ENCODE peak calls at places on chromosomes 5 and 9, in six cellular contexts. One of them, this sample, is unnamed.

GRCh38 chr9:133284362-133284761 is 9.4 kb upstream of the ABO start:
- DNase-seq in Peyer's patch: no peak
- DNase-seq in fibroblast of the conjunctiva: no peak
- DNase-seq in WTC11: no peak
- DNase-seq in GM10248: no peak
- DNase-seq in T-cell: no peak
- DNase-seq in this sample: no peak

GRCh38 chr5:98705841-98706240 is 67.6 kb upstream of the RGMB start:
- DNase-seq in T-cell: no peak
- DNase-seq in Peyer's patch: no peak
- DNase-seq in WTC11: no peak
- DNase-seq in fibroblast of the conjunctiva: no peak
- DNase-seq in GM10248: no peak
- DNase-seq in this sample: no peak

GRCh38 chr5:10789021-10789420 is 28.0 kb upstream of the DAP start:
- DNase-seq in GM10248: no peak
- DNase-seq in fibroblast of the conjunctiva: peak
- DNase-seq in WTC11: no peak
- DNase-seq in Peyer's patch: no peak
- DNase-seq in T-cell: no peak
- DNase-seq in this sample: no peak

GRCh38 chr9:127084071-127085039 is 38.1 kb downstream of the ANGPTL2 start:
- DNase-seq in fibroblast of the conjunctiva: no peak
- DNase-seq in T-cell: no peak
- DNase-seq in WTC11: no peak
- DNase-seq in Peyer's patch: no peak
- DNase-seq in GM10248: no peak
- DNase-seq in this sample: no peak

GRCh38 chr5:117788596-117788995 is 1199.8 kb downstream of the DTWD2 start:
- DNase-seq in WTC11: no peak
- DNase-seq in GM10248: no peak
- DNase-seq in fibroblast of the conjunctiva: no peak
- DNase-seq in Peyer's patch: no peak
- DNase-seq in T-cell: no peak
- DNase-seq in this sample: no peak

GRCh38 chr9:121325387-121325786 is 44.7 kb downstream of the STOM start:
- DNase-seq in GM10248: no peak
- DNase-seq in WTC11: no peak
- DNase-seq in fibroblast of the conjunctiva: no peak
- DNase-seq in T-cell: no peak
- DNase-seq in Peyer's patch: no peak
- DNase-seq in this sample: no peak

GRCh38 chr5:177133845-177134652 is 476 bp downstream of the NSD1 start:
- DNase-seq in GM10248: no peak
- DNase-seq in fibroblast of the conjunctiva: no peak
- DNase-seq in T-cell: peak
- DNase-seq in Peyer's patch: peak
- DNase-seq in WTC11: peak
- DNase-seq in this sample: peak

GRCh38 chr9:96450613-96451544 is 910 bp downstream of the HABP4 start:
- DNase-seq in Peyer's patch: peak
- DNase-seq in WTC11: peak
- DNase-seq in GM10248: peak
- DNase-seq in T-cell: peak
- DNase-seq in fibroblast of the conjunctiva: no peak
- DNase-seq in this sample: peak

GRCh38 chr5:149583394-149583793 is 2.1 kb downstream of the ARHGEF37 start:
- DNase-seq in WTC11: no peak
- DNase-seq in fibroblast of the conjunctiva: no peak
- DNase-seq in T-cell: no peak
- DNase-seq in GM10248: no peak
- DNase-seq in Peyer's patch: no peak
- DNase-seq in this sample: no peak

GRCh38 chr5:78275998-78276543 is 18.4 kb downstream of the AP3B1 start:
- DNase-seq in T-cell: no peak
- DNase-seq in fibroblast of the conjunctiva: no peak
- DNase-seq in GM10248: no peak
- DNase-seq in Peyer's patch: no peak
- DNase-seq in WTC11: no peak
- DNase-seq in this sample: no peak

GRCh38 chr5:178143901-178144300 is 9.8 kb downstream of the NHP2 start:
- DNase-seq in T-cell: no peak
- DNase-seq in WTC11: no peak
- DNase-seq in Peyer's patch: no peak
- DNase-seq in fibroblast of the conjunctiva: no peak
- DNase-seq in GM10248: no peak
- DNase-seq in this sample: no peak

GRCh38 chr9:14692918-14693861 is at the start of gene ZDHHC21:
- DNase-seq in WTC11: peak
- DNase-seq in fibroblast of the conjunctiva: no peak
- DNase-seq in GM10248: peak
- DNase-seq in T-cell: peak
- DNase-seq in Peyer's patch: peak
- DNase-seq in this sample: peak

GRCh38 chr9:16413509-16414016 is 456.9 kb downstream of the BNC2 start:
- DNase-seq in Peyer's patch: no peak
- DNase-seq in WTC11: no peak
- DNase-seq in T-cell: no peak
- DNase-seq in fibroblast of the conjunctiva: peak
- DNase-seq in GM10248: no peak
- DNase-seq in this sample: no peak

GRCh38 chr5:79843450-79844388 is 147.3 kb downstream of the MTX3 start:
- DNase-seq in Peyer's patch: no peak
- DNase-seq in T-cell: no peak
- DNase-seq in GM10248: no peak
- DNase-seq in WTC11: no peak
- DNase-seq in fibroblast of the conjunctiva: no peak
- DNase-seq in this sample: no peak

GRCh38 chr9:119834064-119834620 is 464.9 kb upstream of the BRINP1 start:
- DNase-seq in GM10248: no peak
- DNase-seq in Peyer's patch: no peak
- DNase-seq in fibroblast of the conjunctiva: no peak
- DNase-seq in T-cell: no peak
- DNase-seq in WTC11: no peak
- DNase-seq in this sample: no peak

GRCh38 chr9:15444141-15444540 is 21.5 kb downstream of the SNAPC3 start:
- DNase-seq in GM10248: no peak
- DNase-seq in Peyer's patch: no peak
- DNase-seq in fibroblast of the conjunctiva: no peak
- DNase-seq in T-cell: no peak
- DNase-seq in WTC11: no peak
- DNase-seq in this sample: no peak

GRCh38 chr5:83567741-83568530 is 96.4 kb downstream of the VCAN start:
- DNase-seq in T-cell: no peak
- DNase-seq in fibroblast of the conjunctiva: peak
- DNase-seq in GM10248: no peak
- DNase-seq in WTC11: no peak
- DNase-seq in Peyer's patch: no peak
- DNase-seq in this sample: no peak

GRCh38 chr5:79301046-79301712 is 65.2 kb downstream of the JMY start:
- DNase-seq in Peyer's patch: no peak
- DNase-seq in GM10248: no peak
- DNase-seq in fibroblast of the conjunctiva: no peak
- DNase-seq in T-cell: no peak
- DNase-seq in WTC11: no peak
- DNase-seq in this sample: no peak

GRCh38 chr9:36903541-36904435 is 130.3 kb downstream of the PAX5 start:
- DNase-seq in fibroblast of the conjunctiva: peak
- DNase-seq in T-cell: no peak
- DNase-seq in GM10248: no peak
- DNase-seq in Peyer's patch: no peak
- DNase-seq in WTC11: no peak
- DNase-seq in this sample: no peak

GRCh38 chr9:19137282-19137681 is 10.0 kb upstream of the PLIN2 start:
- DNase-seq in T-cell: no peak
- DNase-seq in fibroblast of the conjunctiva: no peak
- DNase-seq in Peyer's patch: no peak
- DNase-seq in GM10248: no peak
- DNase-seq in WTC11: no peak
- DNase-seq in this sample: no peak

GRCh38 chr5:87845734-87846133 is 422.9 kb downstream of the TMEM161B start:
- DNase-seq in GM10248: no peak
- DNase-seq in T-cell: no peak
- DNase-seq in Peyer's patch: no peak
- DNase-seq in fibroblast of the conjunctiva: no peak
- DNase-seq in WTC11: no peak
- DNase-seq in this sample: no peak

This sample was measured in glutamatergic neuron.